ENCODE peak calls at places on chromosome 14, in ten cellular contexts. Y is epithelial cell of esophagus, G is heart left ventricle, M is uterus, T is endothelial cell, C is mesothelial cell of epicardium, F is IMR-90, Q is SK-N-SH, B is activated B cell treated with CpG ODN at 0.5 μM for 24 hours, W is upper lobe of right lung. X is an unnamed sample.

GRCh38 chr14:96586056-96586455 is 83.9 kb downstream of the PAPOLA start:
- DNase-seq in G (no peak), C (no peak), Y (no peak), T (no peak), B (no peak), F (no peak), Q (peak), W (no peak), M (no peak), X (no peak)

GRCh38 chr14:65238456-65238855 is 136.1 kb upstream of the MAX start:
- DNase-seq in W (no peak), F (peak), Y (peak), C (no peak), T (no peak), G (no peak), B (no peak), Q (no peak), M (no peak), X (no peak)

GRCh38 chr14:31122921-31123320 is 84.7 kb downstream of the HECTD1 start:
- DNase-seq in F (no peak), B (no peak), M (no peak), Q (no peak), C (no peak), Y (no peak), W (no peak), T (no peak), G (no peak), X (no peak)

GRCh38 chr14:20468773-20469241 is 399 bp upstream of the PNP start:
- DNase-seq in W (peak), C (no peak), F (no peak), B (no peak), M (peak), Y (no peak), Q (no peak), T (peak), G (no peak), X (no peak)

GRCh38 chr14:102590667-102591099 is 1.8 kb upstream of the RCOR1 start:
- DNase-seq in M (peak), Q (peak), B (peak), G (peak), C (no peak), T (peak), F (peak), W (no peak), Y (peak), X (no peak)

GRCh38 chr14:51730674-51731073 is 79.0 kb downstream of the FRMD6 start:
- DNase-seq in C (no peak), M (no peak), G (no peak), Y (no peak), Q (no peak), W (no peak), T (no peak), F (peak), B (no peak), X (no peak)

GRCh38 chr14:23399591-23399990 is 8.5 kb downstream of the MYH6 start:
- DNase-seq in T (no peak), G (peak), F (no peak), Q (no peak), C (no peak), M (no peak), B (no peak), Y (no peak), W (no peak), X (no peak)

GRCh38 chr14:51818748-51819386 is 41.5 kb upstream of the GNG2 start:
- DNase-seq in G (no peak), C (no peak), F (no peak), T (no peak), Y (no peak), W (no peak), Q (peak), M (no peak), B (no peak), X (no peak)

GRCh38 chr14:38623661-38624060 is 367.8 kb upstream of the CLEC14A start:
- DNase-seq in M (no peak), T (no peak), Q (no peak), C (no peak), Y (no peak), B (no peak), G (no peak), F (no peak), W (no peak), X (no peak)

GRCh38 chr14:75184447-75184846 is 8.0 kb upstream of the TMED10 start:
- DNase-seq in T (no peak), G (no peak), Q (no peak), B (no peak), F (peak), W (no peak), C (no peak), Y (peak), M (no peak), X (peak)

GRCh38 chr14:59314019-59314608 is 125.6 kb downstream of the DAAM1 start:
- DNase-seq in T (no peak), Y (peak), W (no peak), F (no peak), G (no peak), M (no peak), C (no peak), Q (no peak), B (no peak), X (no peak)

GRCh38 chr14:77616133-77616453 is 344 bp downstream of the SPTLC2 start:
- DNase-seq in F (no peak), B (no peak), G (no peak), W (no peak), Y (no peak), Q (no peak), T (no peak), C (no peak), M (no peak), X (no peak)

GRCh38 chr14:103334644-103335603 is 887 bp downstream of the EIF5 start:
- DNase-seq in Y (peak), F (peak), M (peak), W (peak), G (peak), T (peak), B (peak), Q (peak), C (peak), X (peak)

GRCh38 chr14:90678420-90678819 is 137.8 kb downstream of the TTC7B start:
- DNase-seq in F (peak), G (no peak), T (no peak), B (no peak), Q (no peak), Y (peak), W (no peak), M (no peak), C (no peak), X (no peak)

GRCh38 chr14:69693145-69693544 is 73.8 kb upstream of the SRSF5 start:
- DNase-seq in G (no peak), F (no peak), W (no peak), M (no peak), Q (no peak), B (no peak), C (no peak), T (no peak), Y (no peak), X (peak)

GRCh38 chr14:36818794-36819384 is 157.2 kb downstream of the PAX9 start:
- DNase-seq in G (no peak), W (no peak), T (no peak), M (no peak), Y (peak), F (no peak), Q (no peak), B (no peak), C (no peak), X (no peak)

GRCh38 chr14:69625299-69626131 is 14.1 kb downstream of the SUSD6 start:
- DNase-seq in F (peak), B (no peak), C (no peak), Y (no peak), T (peak), M (peak), W (peak), Q (no peak), G (peak), X (peak)

GRCh38 chr14:31945074-31945613 is 132.0 kb upstream of the ARHGAP5 start:
- DNase-seq in G (no peak), C (no peak), Y (peak), T (no peak), M (no peak), W (no peak), Q (peak), F (no peak), B (peak), X (no peak)

GRCh38 chr14:106506901-106507305 is 980.5 kb downstream of the TMEM121 start:
- DNase-seq in T (no peak), C (no peak), B (no peak), Y (no peak), M (no peak), F (no peak), W (no peak), G (no peak), Q (no peak), X (no peak)

GRCh38 chr14:101894365-101895113 is 69.8 kb upstream of the DYNC1H1 start:
- DNase-seq in F (no peak), C (no peak), B (no peak), W (no peak), T (no peak), Q (no peak), M (no peak), Y (no peak), G (no peak), X (no peak)

GRCh38 chr14:68704736-68705720 is 87.8 kb downstream of the ZFP36L1 start:
- DNase-seq in Y (peak), W (no peak), B (no peak), C (no peak), M (peak), F (peak), G (no peak), T (no peak), Q (no peak), X (no peak)

GRCh38 chr14:30443368-30444007 is 115.5 kb upstream of the G2E3 start:
- DNase-seq in M (no peak), Y (peak), C (no peak), T (no peak), W (no peak), G (no peak), Q (peak), B (no peak), F (peak), X (peak)

GRCh38 chr14:36646664-36647416 is 14.8 kb upstream of the PAX9 start:
- DNase-seq in F (no peak), M (no peak), B (no peak), W (no peak), G (no peak), T (peak), Y (peak), Q (no peak), C (no peak), X (peak)

GRCh38 chr14:36167431-36167830 is 9.1 kb downstream of the PTCSC3 start:
- DNase-seq in T (no peak), Q (no peak), B (no peak), G (no peak), W (no peak), C (no peak), F (no peak), Y (no peak), M (no peak), X (no peak)

DNA sequence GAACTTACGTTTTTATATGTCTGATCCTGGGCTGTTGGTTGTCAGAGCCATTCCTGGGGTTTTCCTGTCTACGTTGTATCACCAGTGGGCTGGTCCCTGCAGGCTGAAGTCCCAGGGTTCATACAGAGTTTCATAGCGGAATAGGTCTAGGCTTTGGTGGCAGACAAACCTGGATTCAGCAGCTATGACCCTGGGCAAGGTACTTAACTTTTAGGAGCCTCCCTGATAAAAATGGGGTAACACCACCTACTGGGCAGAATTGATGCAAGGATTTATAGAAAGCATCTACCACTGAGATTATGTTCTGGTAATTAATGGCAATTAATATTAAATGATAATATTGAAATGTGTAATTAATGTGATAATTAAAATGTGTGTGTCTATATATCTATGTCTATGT is 141.2 kb downstream of the SYNE2 start:
- DNase-seq in Y (peak), Q (peak), C (no peak), W (no peak), M (no peak), G (no peak), F (no peak), T (no peak), B (no peak), X (no peak)
- TF ChIP-seq CTCF in Y (peak), Q (peak), C (peak), W (peak), M (no peak), G (peak), F (no peak), T (no peak), B (no peak), X (peak)

DNA sequence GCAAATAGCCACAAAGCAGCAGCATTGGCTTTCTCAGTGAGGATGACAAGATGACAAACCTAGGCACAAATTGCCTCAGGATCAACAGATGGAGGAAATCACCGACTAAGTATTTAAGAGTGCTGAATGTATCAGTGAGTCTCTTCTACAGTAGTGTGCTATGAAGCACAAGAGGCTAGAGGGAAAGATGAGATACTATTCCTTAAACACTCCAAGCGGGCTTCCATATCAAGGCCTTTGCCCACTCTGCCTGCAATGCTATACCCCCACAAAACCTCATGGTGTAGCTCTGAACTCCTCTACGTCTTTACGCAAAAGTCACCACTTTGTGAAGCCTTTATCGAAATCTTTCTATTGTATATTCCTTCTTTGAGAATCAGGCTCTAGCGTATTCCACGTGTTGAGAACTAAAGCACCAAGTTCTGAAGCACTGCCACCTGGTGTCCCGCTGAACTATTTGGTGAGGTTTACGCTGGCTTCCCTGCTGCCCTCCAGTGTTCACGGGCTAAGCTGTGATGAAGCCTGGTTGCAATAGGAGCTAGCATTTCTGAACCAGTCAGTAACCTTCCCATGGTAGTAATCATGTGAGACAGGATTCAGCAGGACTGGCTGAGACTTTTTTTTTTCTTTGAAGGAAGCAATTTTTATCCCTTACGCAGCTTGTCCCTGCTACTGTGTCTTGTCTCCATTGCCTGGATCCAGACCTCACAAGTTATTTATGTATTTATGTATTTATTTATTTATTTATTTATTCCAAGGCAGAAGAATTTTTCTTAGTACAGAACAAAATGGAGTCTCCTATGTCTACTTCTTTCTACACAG is 426.5 kb upstream of the OR4E1 start:
- DNase-seq in M (peak), Q (peak), B (no peak), G (peak), T (peak), F (peak), C (no peak), Y (peak), W (no peak), X (peak)
- TF ChIP-seq CTCF in M (peak), Q (peak), B (no peak), G (peak), T (peak), F (peak), C (no peak), Y (peak), W (peak), X (peak)

DNA sequence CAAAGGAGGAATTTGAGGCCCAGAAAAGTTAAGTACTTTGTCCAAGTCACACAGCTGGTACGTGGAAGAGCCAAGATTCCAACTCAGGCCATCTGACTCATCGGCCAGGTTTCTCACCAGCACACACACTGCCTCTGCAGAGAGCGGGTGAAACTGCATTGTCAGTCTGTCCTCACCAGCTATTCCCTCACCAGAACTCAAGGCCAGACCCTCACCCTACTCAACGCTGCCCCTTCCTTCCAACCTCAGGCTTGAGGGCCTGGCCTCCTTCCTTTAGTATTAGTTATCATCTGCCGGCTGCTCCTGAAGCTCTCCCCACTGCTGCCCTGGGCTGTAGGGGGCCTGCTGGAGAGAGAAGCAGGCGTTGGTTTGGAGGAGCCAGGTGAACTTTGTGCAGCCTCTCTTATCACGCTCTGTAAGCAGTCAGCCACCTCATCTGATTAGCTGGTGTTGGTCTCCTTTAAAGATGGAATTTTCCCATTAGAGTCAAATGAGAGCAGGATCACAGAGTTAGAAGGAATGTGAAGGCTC is 16.6 kb upstream of the PLEK2 start:
- DNase-seq in W (no peak), Q (no peak), B (no peak), Y (peak), G (no peak), T (no peak), F (peak), M (no peak), C (no peak), X (no peak)
- TF ChIP-seq CTCF in W (no peak), Q (no peak), B (no peak), Y (peak), G (no peak), T (no peak), F (no peak), M (no peak), C (no peak), X (no peak)

DNA sequence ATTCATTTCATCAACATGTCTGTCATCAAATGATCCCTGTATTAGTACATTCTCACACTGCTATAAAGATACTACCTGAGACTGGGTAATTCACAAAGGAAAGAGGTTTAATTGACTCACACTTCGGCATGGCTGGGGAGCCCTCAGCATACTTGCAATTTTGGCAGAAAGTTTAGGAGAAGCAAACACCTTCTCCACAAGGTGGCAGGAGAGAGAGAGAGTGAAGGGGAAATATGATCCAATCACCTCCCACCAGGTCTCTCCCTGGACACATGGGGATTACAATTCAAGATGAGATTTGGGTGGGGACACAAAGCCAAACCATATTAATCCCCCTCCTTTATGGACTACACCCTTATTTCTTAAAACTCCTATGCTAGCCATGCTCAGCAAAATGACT is 932.2 kb downstream of the FLRT2 start:
- DNase-seq in C (no peak), Q (no peak), M (no peak), B (no peak), T (peak), G (no peak), W (no peak), Y (peak), F (peak), X (no peak)
- TF ChIP-seq CTCF in C (no peak), Q (peak), M (no peak), B (no peak), T (peak), G (peak), W (peak), Y (peak), F (peak), X (peak)

DNA sequence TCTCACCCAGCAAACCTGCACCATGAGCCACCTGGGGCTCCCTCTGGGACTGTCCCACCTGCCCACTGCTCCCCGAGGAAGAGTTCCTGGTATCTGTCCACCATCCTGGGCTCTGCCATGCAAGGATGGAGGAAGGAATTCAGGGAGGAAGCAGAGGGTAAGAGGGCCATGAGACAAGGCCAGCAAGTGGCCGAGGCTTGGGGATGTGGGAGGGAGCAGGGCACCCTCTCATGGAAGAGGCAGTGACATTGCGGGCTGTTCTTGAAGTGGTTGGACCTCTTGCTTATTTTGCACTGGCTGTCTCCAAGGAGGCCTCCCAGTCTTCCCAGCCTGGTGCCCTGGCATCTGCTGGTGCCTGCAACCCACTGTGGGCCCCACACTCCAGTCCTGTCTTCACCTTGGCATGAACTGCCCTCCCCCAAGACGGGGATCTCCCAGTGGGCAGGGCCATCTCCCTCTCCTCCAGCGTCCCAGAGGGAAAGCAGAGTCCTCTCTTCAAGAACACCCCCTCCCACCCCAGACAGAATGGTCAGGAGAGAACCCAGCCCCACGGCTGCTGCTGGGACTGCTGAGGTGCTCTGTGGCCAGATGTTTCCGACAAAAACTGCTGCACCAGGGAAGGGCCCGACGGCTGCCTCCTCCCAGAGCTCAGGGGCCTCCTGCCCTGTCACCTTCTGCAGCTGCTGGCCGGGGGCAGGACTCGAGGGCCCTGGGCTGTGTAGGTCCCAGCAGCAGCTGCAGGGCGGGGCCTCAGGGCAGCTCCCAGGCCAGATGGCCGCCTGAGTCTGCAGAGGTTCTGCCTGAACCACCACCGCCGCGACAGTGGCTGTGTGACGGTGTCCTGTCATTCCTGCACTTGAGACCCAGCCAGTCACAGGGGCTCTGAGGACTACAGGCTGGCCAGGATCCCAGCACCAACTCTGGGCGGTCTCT is 1.8 kb upstream of the AKT1 start:
- DNase-seq in F (no peak), B (peak), G (peak), T (no peak), Q (no peak), Y (no peak), C (no peak), M (no peak), W (no peak), X (no peak)
- TF ChIP-seq CTCF in F (no peak), B (no peak), G (no peak), T (no peak), Q (no peak), Y (no peak), C (no peak), M (no peak), W (no peak), X (no peak)

GRCh38 chr14:94685166-94685581 is 73.0 kb downstream of the SERPINA3 start:
- DNase-seq in M (no peak), G (no peak), W (peak), T (no peak), Y (no peak), F (no peak), B (no peak), Q (peak), C (no peak), X (no peak)
- TF ChIP-seq CTCF in M (no peak), G (no peak), W (no peak), T (no peak), Y (no peak), F (no peak), B (no peak), Q (no peak), C (no peak), X (no peak)

DNA sequence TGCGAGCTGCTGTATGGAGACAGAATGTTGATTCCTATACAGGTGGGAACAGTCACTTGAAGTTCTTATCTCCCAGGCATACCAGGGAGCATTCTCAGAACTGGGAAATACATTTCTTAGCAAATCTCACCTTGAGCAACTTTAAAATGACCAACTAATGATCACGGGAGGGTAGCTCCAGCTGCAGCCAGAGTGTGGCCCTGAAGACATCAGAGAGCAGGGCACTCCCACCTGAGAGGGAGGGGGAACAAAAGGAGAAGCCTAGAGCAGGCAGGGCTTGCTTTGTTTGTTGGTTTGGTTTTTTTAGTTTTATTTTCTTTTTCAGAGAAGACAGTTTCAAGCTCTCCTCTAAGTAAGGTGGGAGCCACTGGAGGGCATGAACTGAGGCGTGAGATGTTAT is 101.1 kb downstream of the OTX2 start:
- DNase-seq in G (no peak), B (no peak), W (no peak), M (no peak), T (no peak), Q (no peak), C (no peak), Y (no peak), F (no peak), X (no peak)
- TF ChIP-seq CTCF in G (no peak), B (no peak), W (no peak), M (no peak), T (no peak), Q (no peak), C (no peak), Y (no peak), F (no peak), X (no peak)